ENCODE peak calls at places on chromosomes 5 and 9, in eight cellular contexts. E is left ventricle myocardium inferior, O is cardiac muscle cell, F is GM06990, K is transverse colon, D is ovary, H is OCI-LY7, I is neural progenitor cell. X is an unnamed sample. For H3K36me3, the result is how much of the 10 kb centered on the place peaks cover.

GRCh38 chr5:82684153-82684552 is 393.0 kb downstream of the TMEM167A start:
- DNase-seq in E (no peak), O (no peak), F (no peak), K (no peak), D (no peak), H (no peak), I (no peak), X (no peak)

GRCh38 chr9:136901516-136902258 is 15.4 kb downstream of the TRAF2 start:
- DNase-seq in E (no peak), O (no peak), F (peak), K (peak), D (no peak), H (no peak), I (no peak), X (peak)

GRCh38 chr9:91245432-91246313 is 116.0 kb downstream of the AUH start:
- DNase-seq in E (no peak), O (peak), F (no peak), K (no peak), D (no peak), H (no peak), I (no peak), X (no peak)

GRCh38 chr5:85732185-85732584 is 885.6 kb upstream of the COX7C start:
- DNase-seq in E (no peak), O (no peak), F (no peak), K (no peak), D (no peak), H (no peak), I (no peak), X (no peak)

GRCh38 chr9:93108301-93109041 is 12.5 kb downstream of the CARD19 start:
- DNase-seq in E (peak), O (no peak), F (peak), K (no peak), D (peak), H (peak), I (no peak), X (peak)

GRCh38 chr5:76763136-76763535 is 47.2 kb downstream of the F2R start:
- DNase-seq in E (no peak), O (no peak), F (peak), K (no peak), D (no peak), H (no peak), I (no peak), X (no peak)

GRCh38 chr9:4849364-4849763 is 56.6 kb downstream of the RCL1 start:
- DNase-seq in E (no peak), O (no peak), F (no peak), K (no peak), D (no peak), H (no peak), I (no peak), X (no peak)

GRCh38 chr9:132919609-132920268 is 24.7 kb downstream of the TSC1 start:
- DNase-seq in E (no peak), O (no peak), F (no peak), K (no peak), D (no peak), H (no peak), I (no peak), X (no peak)

GRCh38 chr5:126597156-126597555 is 2.1 kb upstream of the ALDH7A1 start:
- DNase-seq in E (no peak), O (peak), F (no peak), K (no peak), D (no peak), H (no peak), I (no peak), X (no peak)

GRCh38 chr5:1895771-1896420 is 13.2 kb upstream of the IRX4 start:
- DNase-seq in E (no peak), O (no peak), F (no peak), K (no peak), D (no peak), H (no peak), I (no peak), X (no peak)

GRCh38 chr5:136031713-136032112 is 2.9 kb downstream of the TGFBI start:
- DNase-seq in E (no peak), O (no peak), F (no peak), K (no peak), D (no peak), H (no peak), I (no peak), X (no peak)

GRCh38 chr9:132898043-132898442 is 19.3 kb downstream of the SPACA9 start:
- DNase-seq in E (no peak), O (no peak), F (no peak), K (no peak), D (no peak), H (no peak), I (no peak), X (no peak)

GRCh38 chr9:134670851-134671281 is 29.3 kb downstream of the COL5A1 start:
- DNase-seq in E (no peak), O (no peak), F (no peak), K (no peak), D (peak), H (no peak), I (no peak), X (peak)

GRCh38 chr5:178403351-178403750 is 170.7 kb upstream of the PHYKPL start:
- DNase-seq in E (no peak), O (no peak), F (no peak), K (no peak), D (no peak), H (no peak), I (no peak), X (no peak)

GRCh38 chr9:1619915-1620705 is 395.0 kb upstream of the SMARCA2 start:
- DNase-seq in E (no peak), O (peak), F (no peak), K (no peak), D (no peak), H (no peak), I (no peak), X (no peak)

GRCh38 chr9:72445291-72446000 is 76.0 kb upstream of the TMC1 start:
- DNase-seq in E (no peak), O (no peak), F (no peak), K (no peak), D (no peak), H (no peak), I (no peak), X (no peak)

GRCh38 chr5:33588654-33589372 is 148.0 kb downstream of the TARS1 start:
- DNase-seq in E (no peak), O (peak), F (peak), K (peak), D (no peak), H (peak), I (peak), X (no peak)

GRCh38 chr5:149035282-149035882 is 27.5 kb downstream of the SH3TC2 start:
- DNase-seq in E (peak), O (peak), F (peak), K (peak), D (peak), H (peak), I (peak), X (peak)

GRCh38 chr9:34452568-34452967 is 5.8 kb downstream of the FAM219A start:
- DNase-seq in E (no peak), O (peak), F (no peak), K (no peak), D (no peak), H (no peak), I (no peak), X (no peak)

GRCh38 chr9:132008184-132008781 is 71.4 kb downstream of the MED27 start:
- DNase-seq in E (no peak), O (no peak), F (no peak), K (no peak), D (no peak), H (no peak), I (no peak), X (no peak)

GRCh38 chr5:159510282-159510681 is 180.0 kb upstream of the IL12B start:
- DNase-seq in E (peak), O (peak), F (no peak), K (peak), D (peak), H (no peak), I (peak), X (peak)

GRCh38 chr9:534886-535285 is 306.6 kb upstream of the DMRT1 start:
- DNase-seq in E (peak), O (no peak), F (no peak), K (peak), D (no peak), H (no peak), I (no peak), X (no peak)

GRCh38 chr9:38035873-38036272 is 33.2 kb downstream of the SHB start:
- DNase-seq in E (no peak), O (peak), F (no peak), K (no peak), D (no peak), H (no peak), I (no peak), X (no peak)

GRCh38 chr5:14729448-14730385 is 65.2 kb downstream of the OTULIN start:
- DNase-seq in E (no peak), O (no peak), F (no peak), K (no peak), D (no peak), H (no peak), I (peak), X (no peak)

GRCh38 chr5:159819671-159820411 is 96.4 kb upstream of the ADRA1B start:
- DNase-seq in E (peak), O (peak), F (peak), K (peak), D (peak), H (no peak), I (no peak), X (peak)

GRCh38 chr5:153562189-153562588 is 71.7 kb downstream of the GRIA1 start:
- DNase-seq in E (no peak), O (peak), F (no peak), K (no peak), D (no peak), H (no peak), I (no peak), X (no peak)

GRCh38 chr5:17694401-17694800 is 60.1 kb downstream of the TAF11L14 start:
- DNase-seq in E (no peak), O (no peak), F (no peak), K (no peak), D (no peak), H (no peak), I (no peak), X (no peak)

GRCh38 chr5:61334224-61335196 is 2.5 kb downstream of the ZSWIM6 start:
- DNase-seq in E (no peak), O (peak), F (no peak), K (no peak), D (no peak), H (no peak), I (peak), X (no peak)

GRCh38 chr9:121954477-121955175 is 138.5 kb downstream of the TTLL11 start:
- DNase-seq in E (peak), O (peak), F (no peak), K (no peak), D (peak), H (no peak), I (no peak), X (no peak)

GRCh38 chr5:119339344-119339743 is 16.5 kb upstream of the TNFAIP8 start:
- DNase-seq in E (no peak), O (no peak), F (no peak), K (no peak), D (no peak), H (no peak), I (no peak), X (no peak)

GRCh38 chr5:119342414-119342813 is 13.4 kb upstream of the TNFAIP8 start:
- DNase-seq in E (no peak), O (no peak), F (no peak), K (no peak), D (no peak), H (no peak), I (no peak), X (no peak)

GRCh38 chr5:119339965-119340364 is 15.9 kb upstream of the TNFAIP8 start:
- DNase-seq in E (no peak), O (no peak), F (no peak), K (no peak), D (no peak), H (peak), I (no peak), X (no peak)

GRCh38 chr5:119341452-119342349 is 14.1 kb upstream of the TNFAIP8 start:
- DNase-seq in E (no peak), O (no peak), F (peak), K (no peak), D (no peak), H (peak), I (no peak), X (no peak)

GRCh38 chr5:119340597-119341218 is 15.1 kb upstream of the TNFAIP8 start:
- DNase-seq in E (no peak), O (no peak), F (peak), K (peak), D (no peak), H (peak), I (no peak), X (peak)
- H3K4me3 ChIP-seq in E (peak), O (no peak), F (peak), K (no peak), D (no peak), H (peak), I (no peak), X (no peak)

DNA sequence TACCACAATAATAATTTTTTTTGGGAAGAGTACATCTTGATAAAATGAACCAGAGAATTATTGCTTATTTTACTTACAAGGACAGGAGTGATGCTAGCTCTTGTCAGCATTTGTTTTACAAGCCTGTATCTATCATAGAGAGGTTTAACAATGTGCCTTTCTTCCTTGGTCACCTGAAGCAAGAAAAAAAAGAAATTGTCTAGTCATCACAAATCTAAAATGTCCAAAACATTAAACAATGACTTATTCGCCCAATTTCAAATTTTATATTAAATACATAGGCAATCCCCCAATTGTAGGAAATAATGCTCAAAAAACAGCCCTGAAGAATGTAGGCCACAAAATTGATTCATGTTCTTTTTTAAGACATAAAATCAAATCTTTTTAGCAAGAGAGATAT is 56.6 kb downstream of the PKD2L2 start:
- DNase-seq in E (no peak), O (no peak), F (no peak), K (no peak), D (no peak), H (no peak), I (no peak), X (no peak)
- H3K36me3 ChIP-seq in E (half or more), O (half or more), F (under half), K (half or more), D (under half), H (half or more), I (under half), X (under half)

GRCh38 chr5:151048526-151048925 is 28.1 kb downstream of the GPX3 start:
- DNase-seq in E (no peak), O (peak), F (no peak), K (no peak), D (no peak), H (no peak), I (peak), X (peak)
- TF ChIP-seq CTCF in E (no peak), O (peak), F (peak), K (peak), D (no peak), H (no peak), I (peak), X (no peak)

DNA sequence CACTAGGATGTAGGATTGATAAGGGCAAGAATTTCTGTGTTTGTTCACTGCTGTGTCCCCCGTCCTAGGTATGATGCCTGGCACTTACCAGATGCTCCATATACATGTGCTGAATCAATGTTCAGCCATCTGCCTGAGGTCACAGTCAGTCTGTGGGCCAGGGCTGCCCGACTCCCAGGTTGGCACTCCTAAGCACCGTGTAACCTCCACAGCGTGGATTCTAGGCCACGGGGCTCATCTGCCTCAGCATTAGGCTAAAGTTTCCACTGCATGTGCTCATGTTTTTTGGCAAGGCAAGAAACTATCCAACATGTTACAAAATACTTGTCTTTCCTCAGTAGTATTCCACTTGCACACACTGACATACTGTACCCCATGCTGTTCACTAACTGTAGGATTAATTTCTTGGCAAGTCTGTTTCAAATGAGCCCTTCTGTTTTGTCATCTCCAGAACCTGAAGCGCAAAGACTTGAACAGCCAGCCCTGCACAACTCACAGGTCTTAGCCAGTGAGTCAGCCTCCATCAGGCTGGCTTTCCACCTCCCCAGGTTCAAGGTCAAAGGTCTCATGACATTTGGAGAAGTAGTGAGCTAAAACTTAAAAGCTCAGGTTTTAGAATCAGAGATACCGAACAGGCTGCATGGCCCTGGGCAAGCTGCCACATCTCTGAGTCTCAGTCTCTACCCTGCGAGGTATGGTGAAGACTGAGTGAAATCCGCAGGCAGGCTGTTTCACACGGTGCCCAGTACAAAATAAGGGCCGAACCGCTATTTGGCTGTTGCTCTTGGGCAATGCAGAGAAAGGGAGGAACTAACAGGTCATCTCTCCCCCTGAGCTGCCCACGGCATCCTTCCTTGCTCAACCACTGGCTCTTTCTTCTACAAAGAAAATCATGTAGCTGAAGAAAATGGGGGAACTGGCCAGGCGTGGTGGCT is 7.2 kb downstream of the TOR1A start:
- DNase-seq in E (no peak), O (no peak), F (no peak), K (no peak), D (no peak), H (no peak), I (no peak), X (no peak)
- H3K4me3 ChIP-seq in E (no peak), O (no peak), F (no peak), K (no peak), D (no peak), H (no peak), I (no peak), X (no peak)

GRCh38 chr9:75483636-75484035 is 395.3 kb downstream of the OSTF1 start:
- DNase-seq in E (no peak), O (no peak), F (no peak), K (no peak), D (no peak), H (no peak), I (no peak), X (no peak)

GRCh38 chr9:75491533-75491932 is 398.9 kb upstream of the PCSK5 start:
- DNase-seq in E (no peak), O (no peak), F (no peak), K (no peak), D (no peak), H (no peak), I (no peak), X (no peak)

GRCh38 chr9:75488082-75488713 is 399.9 kb downstream of the OSTF1 start:
- DNase-seq in E (peak), O (no peak), F (no peak), K (no peak), D (no peak), H (no peak), I (peak), X (no peak)

GRCh38 chr9:75490326-75490725 is 400.1 kb upstream of the PCSK5 start:
- DNase-seq in E (no peak), O (no peak), F (no peak), K (no peak), D (no peak), H (no peak), I (no peak), X (no peak)

DNA sequence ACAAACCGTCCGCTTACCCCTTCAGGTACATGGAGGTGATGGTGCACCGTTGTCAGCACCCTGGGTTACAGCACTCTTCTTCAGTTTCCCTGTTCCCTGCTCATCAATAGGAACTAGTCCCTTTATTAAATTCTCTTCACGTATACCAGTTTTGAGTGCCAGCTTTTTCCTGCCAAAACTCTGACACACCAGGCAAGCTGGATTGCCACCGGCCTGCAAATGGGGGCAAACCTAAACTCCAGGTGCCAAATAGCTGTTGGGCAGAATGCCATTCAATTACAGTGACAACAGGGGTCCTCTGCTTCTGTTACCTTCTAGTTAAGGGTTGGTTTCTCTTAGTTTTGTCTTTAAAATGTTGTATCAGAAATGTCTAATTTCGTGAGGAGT is 400.4 kb downstream of the OSTF1 start:
- DNase-seq in E (no peak), O (no peak), F (no peak), K (no peak), D (no peak), H (no peak), I (no peak), X (no peak)
- H3K36me3 ChIP-seq in E (under half), O (under half), F (under half), K (under half), D (under half), H (under half), I (under half), X (under half)